ENCODE peak calls at places on chromosome 15, in four cellular contexts. B is HS-5, Q is stromal cell of bone marrow, P is fibroblast of pulmonary artery. V is an unnamed sample.

GRCh38 chr15:81413851-81414250 is 39.8 kb upstream of the TMC3 start:
- DNase-seq in B (no peak), Q (no peak), P (no peak), V (no peak)

GRCh38 chr15:56537881-56538280 is 72.9 kb upstream of the MNS1 start:
- DNase-seq in B (no peak), Q (no peak), P (no peak), V (no peak)

GRCh38 chr15:82093774-82094211 is 48.0 kb upstream of the MEX3B start:
- DNase-seq in B (peak; percentile 79), Q (no peak), P (peak; percentile 94), V (no peak)

GRCh38 chr15:66760968-66761722 is 59.1 kb downstream of the SMAD6 start:
- DNase-seq in B (no peak), Q (no peak), P (peak; percentile 87), V (no peak)

GRCh38 chr15:91099616-91100560 is at the start of gene SV2B:
- DNase-seq in B (no peak), Q (no peak), P (peak; percentile 20), V (peak; percentile 75)

GRCh38 chr15:75720787-75721461 is 8.3 kb upstream of the CSPG4 start:
- DNase-seq in B (no peak), Q (no peak), P (peak; percentile 14), V (no peak)

GRCh38 chr15:39444729-39445470 is 136.0 kb upstream of the THBS1 start:
- DNase-seq in B (no peak), Q (no peak), P (no peak), V (no peak)

GRCh38 chr15:41730543-41730942 is 43.7 kb upstream of the MAPKBP1 start:
- DNase-seq in B (no peak), Q (no peak), P (no peak), V (no peak)

GRCh38 chr15:57213783-57214366 is 162.4 kb upstream of the CGNL1 start:
- DNase-seq in B (no peak), Q (peak; percentile 38), P (peak; percentile 73), V (no peak)

GRCh38 chr15:81792646-81793045 is 253.2 kb downstream of the MEX3B start:
- DNase-seq in B (no peak), Q (no peak), P (no peak), V (peak; percentile 11)

GRCh38 chr15:82936966-82937647 is 15.4 kb downstream of the HOMER2 start:
- DNase-seq in B (peak; percentile 65), Q (peak; percentile 63), P (no peak), V (no peak)

GRCh38 chr15:77031376-77032050 is 36.6 kb downstream of the PSTPIP1 start:
- DNase-seq in B (no peak), Q (no peak), P (no peak), V (peak; percentile 40)

GRCh38 chr15:54803139-54803808 is 393.5 kb downstream of the RSL24D1 start:
- DNase-seq in B (no peak), Q (peak; percentile 8), P (no peak), V (no peak)

GRCh38 chr15:82832601-82833209 is 23.3 kb downstream of the WHAMM start:
- DNase-seq in B (peak; percentile 86), Q (peak; percentile 77), P (peak; percentile 83), V (no peak)

GRCh38 chr15:63968700-63969099 is 77.6 kb downstream of the DAPK2 start:
- DNase-seq in B (no peak), Q (no peak), P (no peak), V (no peak)

GRCh38 chr15:45869034-45869668 is 234.3 kb downstream of the SQOR start:
- DNase-seq in B (no peak), Q (no peak), P (no peak), V (no peak)

GRCh38 chr15:86743283-86743903 is 663.7 kb downstream of the AGBL1 start:
- DNase-seq in B (no peak), Q (no peak), P (no peak), V (peak; percentile 82)

GRCh38 chr15:63283126-63283525 is 5.7 kb downstream of the APH1B start:
- DNase-seq in B (no peak), Q (no peak), P (no peak), V (no peak)

GRCh38 chr15:63870403-63871209 is 36.9 kb upstream of the HERC1 start:
- DNase-seq in B (no peak), Q (peak; percentile 79), P (peak; percentile 89), V (no peak)